ENCODE peak calls at places on chromosome 10, in five cellular contexts. Z is A549; M is CD8-positive, alpha-beta T cell; N is sigmoid colon; B is transverse colon. C is an unnamed sample. For H3K9me3, the result is how much of the 10 kb centered on the place peaks cover.

GRCh38 chr10:14586901-14587300 is 187.8 kb downstream of the FAM107B start:
- DNase-seq in Z (no peak), M (peak), N (no peak), B (peak), C (no peak)

GRCh38 chr10:77403761-77404160 is 233.8 kb downstream of the KCNMA1 start:
- DNase-seq in Z (no peak), M (no peak), N (no peak), B (no peak), C (no peak)

GRCh38 chr10:72593963-72594362 is 31.9 kb downstream of the MICU1 start:
- DNase-seq in Z (no peak), M (no peak), N (no peak), B (no peak), C (no peak)

GRCh38 chr10:86523348-86523747 is 1.8 kb upstream of the WAPL start:
- DNase-seq in Z (peak), M (no peak), N (no peak), B (no peak), C (no peak)

GRCh38 chr10:12547301-12547771 is 198.0 kb downstream of the CAMK1D start:
- DNase-seq in Z (no peak), M (no peak), N (no peak), B (no peak), C (no peak)

GRCh38 chr10:16436367-16436757 is 448 bp upstream of the PTER start:
- DNase-seq in Z (no peak), M (no peak), N (no peak), B (peak), C (no peak)

GRCh38 chr10:73044378-73045285 is 52.0 kb downstream of the P4HA1 start:
- DNase-seq in Z (no peak), M (no peak), N (no peak), B (no peak), C (no peak)

GRCh38 chr10:94315975-94316464 is 46.7 kb downstream of the NOC3L start:
- DNase-seq in Z (no peak), M (no peak), N (no peak), B (no peak), C (no peak)

GRCh38 chr10:122462533-122463465 is 1.4 kb downstream of the HTRA1 start:
- DNase-seq in Z (no peak), M (no peak), N (peak), B (no peak), C (no peak)

GRCh38 chr10:80599424-80599847 is 61.7 kb downstream of the SH2D4B start:
- DNase-seq in Z (peak), M (no peak), N (peak), B (peak), C (peak)

GRCh38 chr10:11876805-11877395 is 53.7 kb downstream of the PROSER2 start:
- DNase-seq in Z (no peak), M (no peak), N (peak), B (no peak), C (no peak)

GRCh38 chr10:62422068-62422590 is 48.0 kb downstream of the ZNF365 start:
- DNase-seq in Z (no peak), M (no peak), N (no peak), B (no peak), C (no peak)

DNA sequence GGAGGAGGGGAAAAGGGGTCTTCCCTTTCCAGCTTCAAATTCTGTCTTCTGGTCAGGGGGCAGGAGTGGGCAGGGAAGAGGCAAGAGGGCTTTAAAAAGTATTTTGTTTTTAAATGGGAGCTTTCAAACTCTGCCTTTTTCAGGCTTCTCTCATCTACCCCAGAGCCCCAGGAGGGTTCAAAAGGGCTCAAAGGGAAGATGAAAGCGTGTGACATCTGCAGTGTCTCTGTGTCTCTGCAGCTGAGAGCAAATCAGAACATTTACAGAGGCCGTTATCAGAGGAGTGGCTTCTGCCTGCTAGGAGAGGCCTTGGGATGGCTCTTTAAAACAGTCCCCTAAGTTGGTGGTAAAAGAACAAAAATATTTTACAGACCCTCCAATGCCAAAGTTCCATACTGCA is 30.3 kb downstream of the TRIM8 start:
- DNase-seq in Z (no peak), M (no peak), N (no peak), B (no peak), C (no peak)
- H3K4me3 ChIP-seq in Z (no peak), M (peak), N (no peak), B (peak), C (no peak)

DNA sequence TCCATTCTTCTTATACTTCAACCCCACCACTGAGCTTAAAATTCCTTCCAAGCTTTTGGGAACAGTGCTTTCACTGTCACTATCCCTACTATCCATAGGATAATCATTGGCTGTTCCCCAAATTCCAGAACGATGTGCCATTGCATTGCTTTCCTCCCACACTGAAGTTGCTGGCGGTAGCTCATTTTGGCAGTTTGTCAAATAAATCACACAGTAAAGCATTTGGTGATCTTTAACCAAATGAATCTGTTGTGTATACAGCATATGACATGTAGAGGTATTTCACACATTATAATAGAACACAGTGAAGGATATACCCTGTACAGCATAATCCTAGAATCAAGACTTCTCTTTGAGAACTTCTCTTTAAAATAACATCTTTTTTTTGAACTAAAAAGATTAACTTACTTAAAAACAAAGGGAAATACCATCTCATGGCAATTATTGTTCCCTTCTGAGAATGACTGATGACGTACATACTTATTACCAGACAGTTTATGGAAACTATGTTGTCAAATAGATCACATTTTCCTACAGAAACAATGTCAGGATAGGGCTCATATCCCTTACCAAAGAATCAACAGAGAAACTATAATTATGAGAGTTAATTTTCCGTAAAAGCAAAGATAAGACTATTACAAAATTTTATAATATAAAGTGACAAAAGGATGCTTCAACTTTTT is 93.6 kb downstream of the CTNNA3 start:
- DNase-seq in Z (no peak), M (no peak), N (no peak), B (no peak), C (no peak)
- H3K27ac ChIP-seq in Z (no peak), M (no peak), N (no peak), B (no peak), C (no peak)

GRCh38 chr10:128469515-128469914 is 343.3 kb upstream of the MKI67 start:
- DNase-seq in Z (no peak), M (no peak), N (no peak), B (no peak), C (peak)

GRCh38 chr10:128470302-128470962 is 344.2 kb upstream of the MKI67 start:
- DNase-seq in Z (no peak), M (no peak), N (no peak), B (no peak), C (no peak)

GRCh38 chr10:128473396-128473795 is 347.2 kb upstream of the MKI67 start:
- DNase-seq in Z (no peak), M (no peak), N (no peak), B (no peak), C (no peak)

GRCh38 chr10:128472196-128472595 is 346.0 kb upstream of the MKI67 start:
- DNase-seq in Z (no peak), M (no peak), N (no peak), B (no peak), C (no peak)

GRCh38 chr10:128471151-128471550 is 344.9 kb upstream of the MKI67 start:
- DNase-seq in Z (no peak), M (no peak), N (no peak), B (no peak), C (no peak)
- H3K9me3 ChIP-seq in Z (under half), M (under half), N (under half), B (under half), C (under half)

GRCh38 chr10:59358576-59358975 is 3.8 kb downstream of the FAM13C start:
- DNase-seq in Z (no peak), M (no peak), N (no peak), B (no peak), C (no peak)

GRCh38 chr10:59362991-59363390 is 642 bp upstream of the FAM13C start:
- DNase-seq in Z (no peak), M (no peak), N (peak), B (peak), C (peak)

GRCh38 chr10:59362184-59362966 is at the start of gene FAM13C:
- DNase-seq in Z (peak), M (no peak), N (peak), B (peak), C (peak)

GRCh38 chr10:59361659-59362183 is 628 bp downstream of the FAM13C start:
- DNase-seq in Z (no peak), M (no peak), N (no peak), B (no peak), C (no peak)

DNA sequence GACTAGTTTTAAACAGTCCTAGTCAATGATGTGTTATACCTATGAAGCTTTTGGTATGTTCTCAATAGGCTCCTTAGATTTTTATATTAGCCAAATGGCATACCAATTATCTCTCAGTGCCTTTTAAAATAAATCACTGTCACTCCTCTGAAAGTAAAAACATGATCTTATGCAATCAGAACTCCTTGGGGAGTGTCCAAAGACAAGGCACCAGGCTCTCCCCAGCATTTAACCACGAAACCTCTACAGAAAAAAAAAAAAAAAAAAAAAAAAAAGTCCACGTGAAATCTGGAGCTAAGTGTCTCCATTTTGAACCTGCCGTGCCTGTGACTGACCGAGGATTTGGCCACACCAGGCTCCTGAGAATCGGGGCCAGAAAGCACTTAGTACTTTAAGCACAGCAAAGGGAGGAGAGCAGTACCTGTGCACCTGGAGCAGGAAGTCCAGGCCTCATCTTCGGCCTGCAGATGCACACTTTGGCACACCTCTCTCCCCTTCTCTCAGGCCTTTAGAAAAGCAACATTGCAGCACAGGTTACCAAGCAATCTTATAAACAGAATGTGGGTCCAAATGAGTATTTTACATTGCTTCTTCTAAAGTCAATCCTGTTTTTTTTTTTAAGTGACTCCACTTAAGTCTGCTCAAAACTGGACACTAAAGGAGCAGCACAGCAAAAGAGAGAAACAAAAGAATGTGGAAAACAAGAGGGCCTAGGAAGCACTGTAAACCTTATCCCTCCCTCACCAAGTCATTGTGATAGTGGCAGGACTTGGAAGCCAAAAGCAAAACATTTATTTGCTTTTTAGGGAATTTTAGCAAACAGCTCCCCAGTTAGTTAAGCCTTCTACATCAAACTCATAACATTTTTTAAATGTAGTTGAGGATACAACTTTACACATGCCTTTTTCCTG is 1.5 kb downstream of the FAM13C start:
- DNase-seq in Z (no peak), M (no peak), N (no peak), B (no peak), C (no peak)
- H3K4me3 ChIP-seq in Z (no peak), M (no peak), N (peak), B (peak), C (no peak)

DNA sequence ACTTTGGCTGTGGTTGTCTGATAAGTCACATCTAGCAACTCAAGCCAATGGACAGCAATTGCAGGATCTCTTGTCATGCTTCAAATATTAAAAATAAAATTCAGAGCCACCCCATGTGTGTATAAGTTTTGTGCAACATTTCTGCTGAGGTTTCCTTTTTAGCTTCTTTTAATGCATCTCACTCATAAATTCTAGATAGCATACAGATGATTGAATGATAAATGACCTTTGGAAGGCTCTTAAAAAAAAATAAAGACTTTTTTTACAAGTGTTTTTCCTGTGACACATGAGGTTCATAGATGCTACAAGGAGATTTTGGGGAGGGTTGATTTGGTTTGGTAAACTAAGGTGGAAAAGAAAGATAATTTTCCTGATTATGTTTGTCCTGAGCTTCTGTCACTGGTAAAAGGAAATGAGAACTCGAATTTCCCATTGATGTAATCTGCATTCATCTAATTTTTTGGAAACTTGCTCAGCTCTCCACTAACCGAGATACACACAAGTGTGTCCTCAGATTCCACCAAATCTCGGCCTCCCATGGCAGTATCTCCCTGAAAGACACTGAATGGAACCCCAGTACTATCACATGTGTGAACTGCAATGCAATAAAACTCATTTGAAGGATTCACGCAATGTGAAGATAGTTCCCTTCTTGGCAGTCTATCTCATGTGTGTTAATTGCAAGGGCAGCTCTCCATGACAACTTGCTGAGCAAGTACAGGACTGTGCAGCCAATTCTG is 185.5 kb upstream of the PFKP start:
- DNase-seq in Z (no peak), M (no peak), N (no peak), B (no peak), C (no peak)
- H3K27ac ChIP-seq in Z (no peak), M (no peak), N (no peak), B (no peak), C (no peak)

GRCh38 chr10:43648083-43648391 is 644 bp downstream of the ZNF32 start:
- DNase-seq in Z (no peak), M (no peak), N (no peak), B (no peak), C (no peak)
- H3K9me3 ChIP-seq in Z (half or more), M (under half), N (under half), B (under half), C (under half)

GRCh38 chr10:29257106-29257783 is 31.6 kb upstream of the LYZL1 start:
- DNase-seq in Z (no peak), M (no peak), N (peak), B (peak), C (no peak)

GRCh38 chr10:29255117-29255516 is 33.8 kb upstream of the LYZL1 start:
- DNase-seq in Z (no peak), M (no peak), N (no peak), B (no peak), C (no peak)

GRCh38 chr10:29257784-29258135 is 31.1 kb upstream of the LYZL1 start:
- DNase-seq in Z (no peak), M (no peak), N (no peak), B (no peak), C (no peak)

GRCh38 chr10:29256019-29256418 is 32.9 kb upstream of the LYZL1 start:
- DNase-seq in Z (no peak), M (no peak), N (no peak), B (no peak), C (no peak)

GRCh38 chr10:29256531-29256930 is 32.3 kb upstream of the LYZL1 start:
- DNase-seq in Z (no peak), M (no peak), N (no peak), B (no peak), C (no peak)
- H3K4me3 ChIP-seq in Z (no peak), M (no peak), N (no peak), B (no peak), C (no peak)

GRCh38 chr10:4048245-4048864 is 263.3 kb upstream of the KLF6 start:
- DNase-seq in Z (no peak), M (no peak), N (no peak), B (no peak), C (peak)

GRCh38 chr10:4046722-4047354 is 261.8 kb upstream of the KLF6 start:
- DNase-seq in Z (no peak), M (no peak), N (peak), B (no peak), C (no peak)

GRCh38 chr10:4051408-4052151 is 266.6 kb upstream of the KLF6 start:
- DNase-seq in Z (no peak), M (no peak), N (no peak), B (no peak), C (no peak)

GRCh38 chr10:4051011-4051407 is 266.0 kb upstream of the KLF6 start:
- DNase-seq in Z (no peak), M (no peak), N (peak), B (no peak), C (no peak)

GRCh38 chr10:4050061-4050460 is 265.1 kb upstream of the KLF6 start:
- DNase-seq in Z (no peak), M (no peak), N (no peak), B (no peak), C (no peak)
- H3K27ac ChIP-seq in Z (no peak), M (no peak), N (no peak), B (peak), C (no peak)

C was measured in WERI-Rb-1.